ENCODE peak calls at places on chromosome 12, in nine cellular contexts. One of them, this sample, is unnamed.

GRCh38 chr12:64691793-64692583 is 67.2 kb downstream of the GNS start:
- DNase-seq in HS-5: no peak
- DNase-seq in anterior cingulate cortex: no peak
- DNase-seq in IMR-90: peak
- DNase-seq in lung microvascular endothelial cell: no peak
- DNase-seq in NCI-H2171: peak
- DNase-seq in T-helper 1 cell: no peak
- DNase-seq in stromal cell of bone marrow: no peak
- DNase-seq in NCI-H2081: no peak
- DNase-seq in this sample: peak

GRCh38 chr12:61397668-61398067 is 862.5 kb upstream of the USP15 start:
- DNase-seq in NCI-H2171: no peak
- DNase-seq in IMR-90: no peak
- DNase-seq in T-helper 1 cell: no peak
- DNase-seq in HS-5: no peak
- DNase-seq in NCI-H2081: no peak
- DNase-seq in lung microvascular endothelial cell: no peak
- DNase-seq in stromal cell of bone marrow: no peak
- DNase-seq in anterior cingulate cortex: no peak
- DNase-seq in this sample: no peak

GRCh38 chr12:12872139-12872933 is 19.0 kb upstream of the GPRC5A start:
- DNase-seq in lung microvascular endothelial cell: peak
- DNase-seq in NCI-H2081: peak
- DNase-seq in anterior cingulate cortex: no peak
- DNase-seq in T-helper 1 cell: no peak
- DNase-seq in HS-5: no peak
- DNase-seq in NCI-H2171: no peak
- DNase-seq in stromal cell of bone marrow: peak
- DNase-seq in IMR-90: peak
- DNase-seq in this sample: no peak

GRCh38 chr12:54762390-54762789 is 91.9 kb upstream of the MUCL1 start:
- DNase-seq in T-helper 1 cell: no peak
- DNase-seq in IMR-90: no peak
- DNase-seq in NCI-H2081: no peak
- DNase-seq in NCI-H2171: no peak
- DNase-seq in anterior cingulate cortex: no peak
- DNase-seq in lung microvascular endothelial cell: no peak
- DNase-seq in stromal cell of bone marrow: no peak
- DNase-seq in HS-5: no peak
- DNase-seq in this sample: no peak

GRCh38 chr12:131736807-131737484 is 26.1 kb downstream of the SFSWAP start:
- DNase-seq in anterior cingulate cortex: no peak
- DNase-seq in lung microvascular endothelial cell: peak
- DNase-seq in stromal cell of bone marrow: no peak
- DNase-seq in NCI-H2081: no peak
- DNase-seq in T-helper 1 cell: no peak
- DNase-seq in NCI-H2171: no peak
- DNase-seq in IMR-90: peak
- DNase-seq in HS-5: peak
- DNase-seq in this sample: no peak

GRCh38 chr12:93722179-93722578 is 45.0 kb downstream of the CRADD start:
- DNase-seq in IMR-90: no peak
- DNase-seq in anterior cingulate cortex: no peak
- DNase-seq in stromal cell of bone marrow: no peak
- DNase-seq in HS-5: no peak
- DNase-seq in NCI-H2081: no peak
- DNase-seq in NCI-H2171: no peak
- DNase-seq in lung microvascular endothelial cell: no peak
- DNase-seq in T-helper 1 cell: no peak
- DNase-seq in this sample: no peak

GRCh38 chr12:107107381-107107780 is 14.0 kb upstream of the CRY1 start:
- DNase-seq in lung microvascular endothelial cell: no peak
- DNase-seq in NCI-H2171: no peak
- DNase-seq in anterior cingulate cortex: no peak
- DNase-seq in HS-5: no peak
- DNase-seq in T-helper 1 cell: no peak
- DNase-seq in NCI-H2081: no peak
- DNase-seq in stromal cell of bone marrow: no peak
- DNase-seq in IMR-90: no peak
- DNase-seq in this sample: no peak

GRCh38 chr12:130603566-130603965 is 112.5 kb downstream of the RIMBP2 start:
- DNase-seq in NCI-H2171: no peak
- DNase-seq in lung microvascular endothelial cell: no peak
- DNase-seq in stromal cell of bone marrow: no peak
- DNase-seq in IMR-90: no peak
- DNase-seq in NCI-H2081: no peak
- DNase-seq in HS-5: no peak
- DNase-seq in T-helper 1 cell: no peak
- DNase-seq in anterior cingulate cortex: no peak
- DNase-seq in this sample: no peak

GRCh38 chr12:62772556-62772955 is 162.4 kb downstream of the PPM1H start:
- DNase-seq in lung microvascular endothelial cell: peak
- DNase-seq in NCI-H2081: no peak
- DNase-seq in anterior cingulate cortex: no peak
- DNase-seq in stromal cell of bone marrow: peak
- DNase-seq in HS-5: peak
- DNase-seq in T-helper 1 cell: no peak
- DNase-seq in NCI-H2171: no peak
- DNase-seq in IMR-90: peak
- DNase-seq in this sample: no peak

GRCh38 chr12:97921957-97922722 is 459.5 kb downstream of the RMST start:
- DNase-seq in stromal cell of bone marrow: peak
- DNase-seq in anterior cingulate cortex: no peak
- DNase-seq in lung microvascular endothelial cell: no peak
- DNase-seq in T-helper 1 cell: no peak
- DNase-seq in NCI-H2171: no peak
- DNase-seq in NCI-H2081: no peak
- DNase-seq in HS-5: no peak
- DNase-seq in IMR-90: no peak
- DNase-seq in this sample: no peak

GRCh38 chr12:132239796-132240668 is 89.4 kb downstream of the GALNT9 start:
- DNase-seq in NCI-H2081: no peak
- DNase-seq in NCI-H2171: no peak
- DNase-seq in lung microvascular endothelial cell: no peak
- DNase-seq in stromal cell of bone marrow: no peak
- DNase-seq in HS-5: no peak
- DNase-seq in T-helper 1 cell: no peak
- DNase-seq in IMR-90: no peak
- DNase-seq in anterior cingulate cortex: no peak
- DNase-seq in this sample: no peak

GRCh38 chr12:51593539-51593938 is 2.5 kb downstream of the SCN8A start:
- DNase-seq in NCI-H2081: no peak
- DNase-seq in NCI-H2171: no peak
- DNase-seq in IMR-90: peak
- DNase-seq in anterior cingulate cortex: peak
- DNase-seq in T-helper 1 cell: no peak
- DNase-seq in HS-5: no peak
- DNase-seq in stromal cell of bone marrow: peak
- DNase-seq in lung microvascular endothelial cell: peak
- DNase-seq in this sample: peak

GRCh38 chr12:130401703-130402102 is 64.0 kb downstream of the PIWIL1 start:
- DNase-seq in NCI-H2171: no peak
- DNase-seq in anterior cingulate cortex: no peak
- DNase-seq in T-helper 1 cell: no peak
- DNase-seq in IMR-90: no peak
- DNase-seq in lung microvascular endothelial cell: no peak
- DNase-seq in NCI-H2081: peak
- DNase-seq in stromal cell of bone marrow: no peak
- DNase-seq in HS-5: no peak
- DNase-seq in this sample: peak

GRCh38 chr12:59973515-59973914 is 377.7 kb downstream of the SLC16A7 start:
- DNase-seq in lung microvascular endothelial cell: no peak
- DNase-seq in NCI-H2171: no peak
- DNase-seq in IMR-90: peak
- DNase-seq in anterior cingulate cortex: no peak
- DNase-seq in T-helper 1 cell: no peak
- DNase-seq in stromal cell of bone marrow: no peak
- DNase-seq in HS-5: peak
- DNase-seq in NCI-H2081: no peak
- DNase-seq in this sample: no peak

GRCh38 chr12:55142896-55143870 is 17.0 kb downstream of the OR9K2 start:
- DNase-seq in T-helper 1 cell: peak
- DNase-seq in lung microvascular endothelial cell: peak
- DNase-seq in NCI-H2171: peak
- DNase-seq in HS-5: peak
- DNase-seq in anterior cingulate cortex: peak
- DNase-seq in NCI-H2081: peak
- DNase-seq in IMR-90: peak
- DNase-seq in stromal cell of bone marrow: peak
- DNase-seq in this sample: peak

GRCh38 chr12:563250-563781 is 99.9 kb downstream of the NINJ2 start:
- DNase-seq in NCI-H2171: no peak
- DNase-seq in NCI-H2081: no peak
- DNase-seq in HS-5: no peak
- DNase-seq in IMR-90: no peak
- DNase-seq in lung microvascular endothelial cell: no peak
- DNase-seq in stromal cell of bone marrow: no peak
- DNase-seq in anterior cingulate cortex: no peak
- DNase-seq in T-helper 1 cell: no peak
- DNase-seq in this sample: no peak

GRCh38 chr12:127179199-127179598 is 1087.8 kb upstream of the TMEM132C start:
- DNase-seq in lung microvascular endothelial cell: no peak
- DNase-seq in HS-5: no peak
- DNase-seq in T-helper 1 cell: no peak
- DNase-seq in stromal cell of bone marrow: peak
- DNase-seq in IMR-90: no peak
- DNase-seq in NCI-H2171: no peak
- DNase-seq in anterior cingulate cortex: no peak
- DNase-seq in NCI-H2081: no peak
- DNase-seq in this sample: no peak

This sample was measured in HEK293T.